ENCODE peak calls at places on chromosomes 13 and 19, in nine cellular contexts. W is CD4-positive, alpha-beta T cell; I is BJ; K is activated CD4-positive, alpha-beta T cell treated with anti-CD3 and anti-CD28 coated beads, Interleukin-2, amount 50 U/mL, for 1 hour; E is KBM-7; J is neuronal stem cell; M is stimulated activated CD4-positive, alpha-beta T cell treated with anti-CD3 and anti-CD28 coated beads, Interleukin-2, amount 100 ng/mL, for 48 hours; R is HS-5; C is M059J. D is an unnamed sample.

GRCh38 chr13:85247780-85248179 is 551.4 kb downstream of the SLITRK6 start:
- DNase-seq in W (no peak), I (no peak), K (no peak), E (no peak), J (no peak), M (no peak), R (no peak), C (no peak), D (no peak)

GRCh38 chr19:17512574-17512939 is 1.1 kb downstream of the PGLS start:
- DNase-seq in W (no peak), I (no peak), K (no peak), E (no peak), J (no peak), M (no peak), R (no peak), C (no peak), D (no peak)

GRCh38 chr13:21641629-21642028 is 29.2 kb upstream of the FGF9 start:
- DNase-seq in W (no peak), I (no peak), K (no peak), E (no peak), J (no peak), M (no peak), R (no peak), C (no peak), D (no peak)

GRCh38 chr19:41480336-41480735 is 37.4 kb downstream of the ERICH4 start:
- DNase-seq in W (no peak), I (no peak), K (no peak), E (no peak), J (no peak), M (no peak), R (no peak), C (no peak), D (no peak)

GRCh38 chr13:91355099-91355825 is 7.8 kb downstream of the MIR17HG start:
- DNase-seq in W (no peak), I (no peak), K (no peak), E (no peak), J (no peak), M (no peak), R (no peak), C (no peak), D (no peak)

GRCh38 chr19:47157455-47158321 is 27.1 kb downstream of the SAE1 start:
- DNase-seq in W (peak; percentile 29), I (no peak), K (peak; percentile 36), E (peak; percentile 79), J (peak; percentile 73), M (no peak), R (no peak), C (peak; percentile 92), D (no peak)

GRCh38 chr19:45423033-45423588 is 606 bp downstream of the ERCC1 start:
- DNase-seq in W (no peak), I (no peak), K (peak; percentile 79), E (no peak), J (no peak), M (peak; percentile 83), R (no peak), C (no peak), D (no peak)

GRCh38 chr19:677601-678380 is 1.6 kb downstream of the FSTL3 start:
- DNase-seq in W (no peak), I (no peak), K (no peak), E (no peak), J (no peak), M (no peak), R (no peak), C (peak; percentile 50), D (no peak)

GRCh38 chr19:10836478-10837325 is 690 bp upstream of the TMED1 start:
- DNase-seq in W (peak; percentile 84), I (no peak), K (peak; percentile 75), E (peak; percentile 96), J (no peak), M (peak; percentile 76), R (peak; percentile 91), C (no peak), D (no peak)

GRCh38 chr13:85528578-85529215 is 270.5 kb downstream of the SLITRK6 start:
- DNase-seq in W (no peak), I (peak; percentile 97), K (no peak), E (no peak), J (no peak), M (no peak), R (peak; percentile 53), C (peak; percentile 57), D (no peak)

GRCh38 chr13:113882266-113882627 is 18.4 kb upstream of the GAS6 start:
- DNase-seq in W (no peak), I (no peak), K (no peak), E (no peak), J (no peak), M (no peak), R (no peak), C (no peak), D (no peak)

GRCh38 chr13:99371956-99372355 is 64.8 kb upstream of the GPR183 start:
- DNase-seq in W (peak; percentile 79), I (no peak), K (peak; percentile 72), E (no peak), J (no peak), M (no peak), R (no peak), C (no peak), D (no peak)

GRCh38 chr19:48836089-48837017 is at the start of gene HSD17B14:
- DNase-seq in W (no peak), I (no peak), K (no peak), E (no peak), J (peak; percentile 81), M (no peak), R (peak; percentile 54), C (peak; percentile 80), D (peak; percentile 66)

D was measured in NCI-H524.